ENCODE peak calls at places on chromosomes 2 and 18, in six cellular contexts. Z, J, Q, U, D and E are unnamed samples.

GRCh38 chr2:201680743-201681142 is 17.7 kb downstream of the MPP4 start:
- DNase-seq in Z (no peak), D (no peak), J (peak; percentile 28), U (peak; percentile 7), Q (peak; percentile 80), E (peak; percentile 63)

GRCh38 chr2:161976927-161977326 is 97.1 kb downstream of the DPP4 start:
- DNase-seq in Q (no peak), D (no peak), Z (no peak), J (no peak), U (peak; percentile 17), E (no peak)

GRCh38 chr18:78973357-78974083 is 6.1 kb upstream of the SALL3 start:
- DNase-seq in Z (no peak), U (no peak), J (no peak), D (no peak), Q (no peak), E (no peak)

GRCh38 chr2:148172131-148172753 is 151.4 kb downstream of the MBD5 start:
- DNase-seq in J (no peak), U (no peak), Z (no peak), D (no peak), Q (no peak), E (no peak)

GRCh38 chr2:134852518-134852917 is 14.1 kb downstream of the ACMSD start:
- DNase-seq in U (peak; percentile 23), D (no peak), J (no peak), Q (peak; percentile 28), Z (no peak), E (no peak)

GRCh38 chr2:155205201-155205600 is 506.7 kb downstream of the KCNJ3 start:
- DNase-seq in D (no peak), U (no peak), Q (no peak), J (no peak), Z (no peak), E (no peak)

GRCh38 chr2:67169417-67170140 is 227.6 kb upstream of the ETAA1 start:
- DNase-seq in D (no peak), Q (no peak), Z (no peak), J (no peak), U (peak; percentile 48), E (no peak)

GRCh38 chr2:174590928-174591648 is 6.5 kb downstream of the WIPF1 start:
- DNase-seq in U (peak; percentile 60), Q (no peak), J (no peak), D (no peak), Z (no peak), E (no peak)

GRCh38 chr2:24123212-24124002 is at the start of the genes FAM228B and PFN4:
- DNase-seq in Q (peak; percentile 73), J (peak; percentile 71), D (peak; percentile 66), Z (peak; percentile 94), U (peak; percentile 88), E (peak; percentile 89)

GRCh38 chr18:79449551-79450288 is 54.0 kb downstream of the NFATC1 start:
- DNase-seq in U (no peak), J (no peak), D (no peak), Z (no peak), Q (no peak), E (no peak)

GRCh38 chr18:59517446-59518171 is 158.5 kb upstream of the LMAN1 start:
- DNase-seq in J (peak; percentile 30), D (no peak), Q (peak; percentile 42), U (peak; percentile 40), Z (no peak), E (peak; percentile 60)

GRCh38 chr2:183495079-183495478 is 370.8 kb downstream of the NUP35 start:
- DNase-seq in D (no peak), Z (no peak), J (no peak), U (no peak), Q (no peak), E (no peak)

GRCh38 chr2:64876137-64876647 is 113.0 kb upstream of the SLC1A4 start:
- DNase-seq in Q (peak; percentile 24), D (no peak), Z (no peak), U (peak; percentile 93), J (no peak), E (peak; percentile 73)